ENCODE peak calls at places on chromosomes 3 and 15, in eight cellular contexts. A is Peyer's patch, S is colonic mucosa, X is fibroblast of lung, N is IMR-90, J is mucosa of descending colon, R is hepatocyte, W is cardiac muscle cell. C is an unnamed sample.

GRCh38 chr3:43616034-43616433 is 5.8 kb downstream of the ANO10 start:
- DNase-seq in A (no peak), S (no peak), X (no peak), N (no peak), J (no peak), R (no peak), W (no peak), C (no peak)

GRCh38 chr15:60565407-60565806 is 86.5 kb upstream of the ICE2 start:
- DNase-seq in A (no peak), S (no peak), X (no peak), N (no peak), J (no peak), R (no peak), W (no peak), C (no peak)

GRCh38 chr3:112053229-112053628 is 18.7 kb downstream of the TMPRSS7 start:
- DNase-seq in A (no peak), S (no peak), X (no peak), N (no peak), J (no peak), R (no peak), W (no peak), C (no peak)

GRCh38 chr3:80232760-80233159 is 465.0 kb upstream of the ROBO1 start:
- DNase-seq in A (no peak), S (no peak), X (peak), N (peak), J (no peak), R (peak), W (peak), C (peak)

GRCh38 chr3:100482181-100482580 is 10.2 kb upstream of the TMEM45A start:
- DNase-seq in A (no peak), S (no peak), X (no peak), N (no peak), J (no peak), R (peak), W (no peak), C (no peak)

GRCh38 chr3:129507181-129507831 is 21.1 kb upstream of the RHO start:
- DNase-seq in A (no peak), S (no peak), X (no peak), N (no peak), J (no peak), R (no peak), W (no peak), C (no peak)

GRCh38 chr3:53938645-53939044 is 47.0 kb upstream of the SELENOK start:
- DNase-seq in A (peak), S (peak), X (peak), N (peak), J (no peak), R (peak), W (peak), C (peak)

GRCh38 chr3:173135059-173135458 is 6.0 kb downstream of the SPATA16 start:
- DNase-seq in A (no peak), S (no peak), X (no peak), N (no peak), J (no peak), R (no peak), W (no peak), C (no peak)

GRCh38 chr15:68352401-68353062 is 75.0 kb downstream of the FEM1B start:
- DNase-seq in A (no peak), S (no peak), X (peak), N (peak), J (no peak), R (peak), W (peak), C (peak)

GRCh38 chr15:90994059-90994416 is 297 bp downstream of the PRC1 start:
- DNase-seq in A (peak), S (peak), X (no peak), N (no peak), J (no peak), R (peak), W (no peak), C (no peak)

GRCh38 chr15:70726753-70727152 is 36.6 kb downstream of the UACA start:
- DNase-seq in A (no peak), S (no peak), X (no peak), N (peak), J (no peak), R (no peak), W (peak), C (peak)

GRCh38 chr15:68775671-68776476 is 44.8 kb downstream of the ANP32A start:
- DNase-seq in A (peak), S (peak), X (peak), N (peak), J (peak), R (no peak), W (peak), C (peak)

GRCh38 chr15:61715082-61715481 is 345.2 kb downstream of the VPS13C start:
- DNase-seq in A (no peak), S (no peak), X (peak), N (no peak), J (no peak), R (peak), W (no peak), C (no peak)

GRCh38 chr3:132210476-132211346 is 106.5 kb upstream of the ACP3 start:
- DNase-seq in A (peak), S (peak), X (no peak), N (no peak), J (no peak), R (peak), W (no peak), C (no peak)

GRCh38 chr3:187025656-187026320 is 95.5 kb downstream of the ST6GAL1 start:
- DNase-seq in A (no peak), S (no peak), X (no peak), N (no peak), J (no peak), R (no peak), W (no peak), C (no peak)

GRCh38 chr3:126781889-126782491 is 78.0 kb downstream of the CHCHD6 start:
- DNase-seq in A (no peak), S (no peak), X (peak), N (peak), J (no peak), R (peak), W (peak), C (peak)

GRCh38 chr15:56832125-56832524 is 86.3 kb upstream of the TCF12 start:
- DNase-seq in A (no peak), S (peak), X (peak), N (no peak), J (no peak), R (peak), W (peak), C (no peak)

GRCh38 chr15:101273534-101273933 is 3.8 kb downstream of the SELENOS start:
- DNase-seq in A (no peak), S (no peak), X (no peak), N (no peak), J (no peak), R (no peak), W (no peak), C (no peak)

GRCh38 chr15:33866101-33866737 is 102.1 kb upstream of the CHRM5 start:
- DNase-seq in A (no peak), S (no peak), X (peak), N (peak), J (no peak), R (no peak), W (no peak), C (peak)

GRCh38 chr3:11236588-11237461 is 35.4 kb upstream of the ATG7 start:
- DNase-seq in A (peak), S (peak), X (peak), N (peak), J (peak), R (peak), W (peak), C (peak)

GRCh38 chr3:23884481-23884880 is 32.3 kb downstream of the NKIRAS1 start:
- DNase-seq in A (no peak), S (no peak), X (no peak), N (no peak), J (no peak), R (no peak), W (no peak), C (no peak)

GRCh38 chr15:70152070-70152480 is 54.4 kb upstream of the TLE3 start:
- DNase-seq in A (peak), S (no peak), X (no peak), N (peak), J (no peak), R (no peak), W (peak), C (no peak)

GRCh38 chr3:181969925-181970324 is 258.2 kb downstream of the SOX2 start:
- DNase-seq in A (no peak), S (no peak), X (no peak), N (no peak), J (no peak), R (no peak), W (no peak), C (no peak)

GRCh38 chr3:185460719-185461350 is 38.0 kb downstream of the TMEM41A start:
- DNase-seq in A (no peak), S (no peak), X (peak), N (peak), J (no peak), R (no peak), W (peak), C (peak)

GRCh38 chr15:85852969-85853368 is 58.2 kb upstream of the KLHL25 start:
- DNase-seq in A (no peak), S (no peak), X (no peak), N (no peak), J (no peak), R (no peak), W (no peak), C (no peak)

GRCh38 chr3:135633078-135633477 is 332.4 kb upstream of the PPP2R3A start:
- DNase-seq in A (no peak), S (no peak), X (no peak), N (no peak), J (no peak), R (no peak), W (no peak), C (no peak)

GRCh38 chr15:31329640-31330010 is 3.0 kb downstream of the KLF13 start:
- DNase-seq in A (no peak), S (no peak), X (no peak), N (no peak), J (peak), R (no peak), W (no peak), C (no peak)

GRCh38 chr15:31328999-31329639 is 2.5 kb downstream of the KLF13 start:
- DNase-seq in A (peak), S (peak), X (no peak), N (no peak), J (peak), R (peak), W (no peak), C (no peak)

GRCh38 chr15:31331389-31331788 is 4.8 kb downstream of the KLF13 start:
- DNase-seq in A (no peak), S (no peak), X (no peak), N (no peak), J (no peak), R (no peak), W (no peak), C (no peak)

GRCh38 chr15:31330836-31331235 is 4.2 kb downstream of the KLF13 start:
- DNase-seq in A (no peak), S (no peak), X (no peak), N (no peak), J (no peak), R (no peak), W (no peak), C (no peak)

GRCh38 chr15:31330111-31330785 is 3.6 kb downstream of the KLF13 start:
- DNase-seq in A (no peak), S (no peak), X (no peak), N (no peak), J (peak), R (no peak), W (no peak), C (no peak)
- H3K4me3 ChIP-seq in A (peak), S (peak), X (no peak), N (no peak), J (no peak), R (no peak), W (no peak), C (no peak)

GRCh38 chr3:45208587-45208986 is 17.5 kb downstream of the TMEM158 start:
- DNase-seq in A (no peak), S (no peak), X (no peak), N (no peak), J (no peak), R (no peak), W (no peak), C (no peak)

GRCh38 chr3:45212095-45212468 is 14.0 kb downstream of the TMEM158 start:
- DNase-seq in A (no peak), S (no peak), X (no peak), N (no peak), J (no peak), R (no peak), W (no peak), C (no peak)

GRCh38 chr3:45207471-45207870 is 18.6 kb downstream of the TMEM158 start:
- DNase-seq in A (no peak), S (no peak), X (no peak), N (no peak), J (no peak), R (no peak), W (no peak), C (no peak)

GRCh38 chr3:45211466-45212094 is 14.5 kb downstream of the TMEM158 start:
- DNase-seq in A (no peak), S (no peak), X (no peak), N (no peak), J (no peak), R (peak), W (peak), C (peak)

GRCh38 chr3:45210308-45211038 is 15.6 kb downstream of the TMEM158 start:
- DNase-seq in A (peak), S (peak), X (peak), N (peak), J (peak), R (peak), W (peak), C (peak)
- TF ChIP-seq CTCF in A (peak), S (peak), X (peak), N (peak), J (peak), R (peak), W (peak), C (peak)

DNA sequence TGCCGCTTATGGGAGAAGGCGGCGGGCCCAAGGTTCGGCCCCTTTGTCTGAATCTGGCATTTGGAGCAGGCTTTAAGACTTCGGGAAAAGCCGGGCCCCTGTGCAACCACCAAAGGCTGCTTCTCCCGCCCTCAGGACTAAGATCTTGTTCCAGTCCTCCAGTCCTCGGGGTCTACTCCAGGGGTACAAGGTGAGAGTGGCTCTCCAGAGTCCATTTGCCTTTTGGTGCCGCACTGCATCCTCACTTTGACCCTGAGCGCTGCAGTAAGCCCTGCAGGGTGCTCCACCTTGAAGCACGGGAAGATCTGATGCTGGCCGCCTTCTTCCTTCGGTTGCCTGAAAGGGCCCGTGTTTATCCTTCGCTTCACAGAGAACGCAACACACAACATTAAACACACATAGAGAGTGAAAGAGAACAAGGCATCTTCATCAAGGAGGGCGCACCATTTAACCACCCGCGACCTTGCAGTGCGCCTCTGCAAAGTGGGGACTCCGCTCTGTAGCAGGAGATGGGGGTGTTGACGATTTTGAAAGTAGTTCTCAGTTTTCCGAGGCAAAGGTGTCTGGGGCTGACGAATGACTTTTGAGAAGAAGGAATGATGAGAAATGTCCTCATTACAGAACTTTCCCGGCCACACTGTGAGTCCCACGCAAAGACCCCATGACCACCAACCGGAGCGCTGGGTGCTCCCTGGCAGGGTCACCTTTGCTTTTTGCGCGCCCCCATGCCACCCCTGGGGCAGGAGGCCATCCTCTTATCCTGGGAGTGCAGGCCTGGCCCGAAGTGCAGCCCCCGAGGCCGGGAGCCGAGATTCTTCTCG is 1.0 kb downstream of the PIGZ start:
- DNase-seq in A (peak), S (no peak), X (no peak), N (no peak), J (no peak), R (no peak), W (no peak), C (no peak)
- H3K4me3 ChIP-seq in A (peak), S (peak), X (peak), N (no peak), J (peak), R (no peak), W (no peak), C (peak)

GRCh38 chr3:50323614-50324199 is 1.2 kb upstream of the HYAL2 start:
- DNase-seq in A (no peak), S (no peak), X (no peak), N (no peak), J (peak), R (no peak), W (no peak), C (no peak)

GRCh38 chr3:50326182-50326541 is 1.9 kb downstream of the TUSC2 start:
- DNase-seq in A (no peak), S (no peak), X (no peak), N (no peak), J (no peak), R (no peak), W (no peak), C (no peak)

GRCh38 chr3:50325497-50326181 is 2.4 kb downstream of the TUSC2 start:
- DNase-seq in A (no peak), S (no peak), X (no peak), N (no peak), J (no peak), R (no peak), W (no peak), C (no peak)

GRCh38 chr3:50323092-50323600 is 601 bp upstream of the HYAL2 start:
- DNase-seq in A (no peak), S (no peak), X (no peak), N (no peak), J (no peak), R (no peak), W (peak), C (no peak)

GRCh38 chr3:50324351-50325144 is 2.0 kb upstream of the HYAL2 start:
- DNase-seq in A (peak), S (no peak), X (peak), N (peak), J (peak), R (peak), W (peak), C (peak)
- TF ChIP-seq CTCF in A (peak), S (peak), X (peak), N (peak), J (peak), R (peak), W (peak), C (peak)